ENCODE peak calls at places on chromosomes 12 and 14, in ten cellular contexts. G is GM23248, C is breast epithelium, B is prostate gland, F is A549, W is fibroblast of lung, A is HCT116, J is uterus, I is endodermal cell, X is neuronal stem cell. Y is an unnamed sample.

GRCh38 chr14:58716706-58717105 is 78.9 kb downstream of the DACT1 start:
- DNase-seq in G (no peak), C (no peak), B (no peak), F (no peak), W (no peak), A (no peak), J (no peak), I (no peak), X (no peak), Y (no peak)

GRCh38 chr12:104182144-104182543 is 33.4 kb upstream of the TXNRD1 start:
- DNase-seq in G (peak; percentile 90), C (no peak), B (peak; percentile 51), F (peak; percentile 76), W (peak; percentile 97), A (no peak), J (peak; percentile 83), I (peak; percentile 26), X (no peak), Y (peak; percentile 86)

GRCh38 chr12:101001669-101002068 is 207.1 kb downstream of the ANO4 start:
- DNase-seq in G (no peak), C (no peak), B (no peak), F (no peak), W (no peak), A (no peak), J (no peak), I (no peak), X (no peak), Y (no peak)

GRCh38 chr12:56338643-56339422 is at the start of gene IL23A:
- DNase-seq in G (peak; percentile 33), C (no peak), B (no peak), F (no peak), W (peak; percentile 69), A (no peak), J (no peak), I (peak; percentile 91), X (no peak), Y (no peak)

GRCh38 chr12:42705863-42706262 is 116.3 kb upstream of the PRICKLE1 start:
- DNase-seq in G (peak; percentile 92), C (no peak), B (no peak), F (no peak), W (peak; percentile 99), A (no peak), J (peak; percentile 79), I (no peak), X (peak; percentile 8), Y (peak; percentile 87)

GRCh38 chr12:46919666-46920065 is 93.9 kb upstream of the SLC38A4 start:
- DNase-seq in G (peak; percentile 57), C (no peak), B (no peak), F (no peak), W (peak; percentile 30), A (no peak), J (no peak), I (no peak), X (no peak), Y (no peak)

GRCh38 chr12:33330940-33331339 is 108.7 kb downstream of the SYT10 start:
- DNase-seq in G (no peak), C (no peak), B (no peak), F (no peak), W (no peak), A (no peak), J (no peak), I (no peak), X (no peak), Y (no peak)

GRCh38 chr14:34368971-34369665 is 92.9 kb downstream of the SPTSSA start:
- DNase-seq in G (no peak), C (no peak), B (no peak), F (no peak), W (no peak), A (no peak), J (no peak), I (no peak), X (no peak), Y (no peak)

DNA sequence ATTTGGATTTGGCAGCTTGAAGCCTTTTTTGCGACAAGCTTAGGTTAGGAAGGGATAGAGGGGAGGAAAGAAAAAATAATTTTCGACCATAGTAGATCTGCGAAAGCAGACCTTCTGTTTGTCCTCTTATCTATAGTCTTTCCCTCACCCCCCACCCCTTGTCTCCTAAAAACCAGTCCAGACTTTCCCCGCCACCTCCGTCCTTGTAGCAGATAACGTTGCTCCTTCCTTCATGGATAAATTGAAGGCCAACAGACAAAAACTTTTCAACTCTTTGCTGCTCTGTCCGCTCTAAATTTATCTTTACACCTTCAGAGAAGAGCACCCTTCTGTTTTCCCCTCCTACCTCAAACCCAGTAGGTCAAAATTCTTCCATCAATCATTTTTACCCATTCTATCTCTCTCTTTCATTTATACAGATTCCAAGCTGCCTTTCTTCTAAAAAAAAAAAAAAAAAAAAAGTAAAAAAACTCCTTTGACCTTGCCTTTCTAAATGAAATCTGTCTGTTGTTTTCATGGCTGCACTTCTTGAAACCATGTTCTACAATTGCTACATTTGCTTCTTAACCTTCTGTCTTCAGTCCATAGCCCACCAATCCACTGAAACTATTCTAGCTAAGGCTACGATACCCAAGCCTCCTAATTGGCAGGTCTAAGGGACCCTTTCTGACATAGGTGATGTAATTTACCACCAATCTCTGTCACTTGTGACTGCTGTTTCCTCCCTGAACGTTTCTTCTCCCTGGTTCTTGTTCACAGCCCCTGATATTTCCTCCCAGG is 11.1 kb upstream of the NEMF start:
- DNase-seq in G (peak; percentile 31), C (no peak), B (no peak), F (no peak), W (no peak), A (no peak), J (no peak), I (no peak), X (no peak), Y (peak; percentile 56)
- H3K4me3 ChIP-seq in G (peak overlapping the region; percentile 98), C (peak overlapping the region; percentile 74), B (peak overlapping the region; percentile 70), F (peak overlapping the region; percentile 66), W (peak overlapping the region; percentile 92), A (peak overlapping the region; percentile 54), J (peak overlapping the region; percentile 94), I (peak overlapping the region; percentile 94), X (peak overlapping the region; percentile 89), Y (peak overlapping the region; percentile 67)

DNA sequence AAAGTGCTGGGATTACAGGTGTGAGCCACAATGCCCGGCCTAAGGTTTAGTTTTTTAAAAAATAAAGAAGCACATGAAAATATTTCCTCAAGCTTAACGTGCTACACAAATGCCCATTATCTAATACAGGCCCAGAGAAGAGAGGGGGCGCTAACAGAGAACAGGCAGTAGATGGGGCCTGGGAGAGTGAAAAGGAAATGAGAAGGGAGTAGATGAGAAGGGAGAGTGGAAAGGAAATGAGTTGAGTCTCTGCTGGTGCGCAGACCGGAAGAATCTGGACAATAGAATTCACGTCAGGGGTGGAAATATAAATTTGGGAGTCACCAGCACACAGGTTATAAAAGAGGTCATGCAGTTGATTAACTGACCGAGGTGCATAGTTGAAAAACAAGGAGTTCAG is 10.7 kb downstream of the PXN start:
- DNase-seq in G (no peak), C (no peak), B (no peak), F (no peak), W (no peak), A (no peak), J (no peak), I (peak; percentile 70), X (no peak), Y (no peak)
- H3K27ac ChIP-seq in G (peak overlapping the region; percentile 24), C (peak overlapping the region; percentile 94), B (peak overlapping the region; percentile 39), F (no peak overlapping the region), W (no peak overlapping the region), A (no peak overlapping the region), J (peak overlapping the region; percentile 90), I (no peak overlapping the region), X (no peak overlapping the region), Y (peak overlapping the region; percentile 82)

GRCh38 chr14:24662753-24663152 is 28.8 kb upstream of the GZMB start:
- DNase-seq in G (no peak), C (no peak), B (no peak), F (no peak), W (no peak), A (no peak), J (no peak), I (peak; percentile 52), X (no peak), Y (no peak)

GRCh38 chr14:24664366-24664765 is 30.4 kb upstream of the GZMB start:
- DNase-seq in G (peak; percentile 4), C (no peak), B (no peak), F (no peak), W (no peak), A (no peak), J (no peak), I (no peak), X (no peak), Y (no peak)

GRCh38 chr14:24659916-24660570 is 26.1 kb upstream of the GZMB start:
- DNase-seq in G (no peak), C (no peak), B (no peak), F (no peak), W (no peak), A (no peak), J (no peak), I (no peak), X (no peak), Y (no peak)

GRCh38 chr14:24670594-24670993 is 36.6 kb upstream of the GZMB start:
- DNase-seq in G (no peak), C (no peak), B (no peak), F (no peak), W (no peak), A (no peak), J (no peak), I (no peak), X (no peak), Y (no peak)

DNA sequence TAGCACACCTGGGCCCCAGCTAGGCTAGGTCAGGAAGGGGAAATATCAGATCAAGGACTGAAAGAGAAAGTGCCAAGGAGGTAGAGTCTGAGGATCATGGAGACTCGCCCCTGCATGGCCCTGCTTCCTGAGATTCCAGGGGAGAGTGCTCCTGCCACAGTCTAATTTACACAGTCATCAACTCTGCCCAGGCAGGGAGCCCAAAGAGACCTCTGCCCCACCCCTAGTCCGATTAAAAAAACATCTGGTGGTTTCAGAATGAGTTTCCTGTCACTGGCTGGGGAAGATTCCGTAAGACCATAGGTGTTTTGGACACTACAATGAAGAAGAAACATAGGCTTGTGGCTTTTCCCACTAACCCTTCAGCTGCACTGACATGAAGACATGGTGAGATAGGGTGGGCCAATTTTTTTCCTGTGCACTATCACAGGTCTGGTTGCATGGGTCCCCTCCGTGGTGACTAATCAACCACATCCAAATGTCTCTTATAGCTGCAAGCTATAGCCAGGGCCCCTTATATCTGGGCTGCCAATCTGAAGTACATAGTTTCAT is 31.5 kb upstream of the GZMB start:
- DNase-seq in G (no peak), C (no peak), B (no peak), F (no peak), W (no peak), A (no peak), J (no peak), I (no peak), X (no peak), Y (no peak)
- H3K4me1 ChIP-seq in G (no peaks in the 10 kb centered on the region), C (no peaks in the 10 kb centered on the region), B (no peaks in the 10 kb centered on the region), F (no peaks in the 10 kb centered on the region), W (no peaks in the 10 kb centered on the region), A (no peaks in the 10 kb centered on the region), J (no peaks in the 10 kb centered on the region), I (no peaks in the 10 kb centered on the region), X (no peaks in the 10 kb centered on the region), Y (no peaks in the 10 kb centered on the region)

DNA sequence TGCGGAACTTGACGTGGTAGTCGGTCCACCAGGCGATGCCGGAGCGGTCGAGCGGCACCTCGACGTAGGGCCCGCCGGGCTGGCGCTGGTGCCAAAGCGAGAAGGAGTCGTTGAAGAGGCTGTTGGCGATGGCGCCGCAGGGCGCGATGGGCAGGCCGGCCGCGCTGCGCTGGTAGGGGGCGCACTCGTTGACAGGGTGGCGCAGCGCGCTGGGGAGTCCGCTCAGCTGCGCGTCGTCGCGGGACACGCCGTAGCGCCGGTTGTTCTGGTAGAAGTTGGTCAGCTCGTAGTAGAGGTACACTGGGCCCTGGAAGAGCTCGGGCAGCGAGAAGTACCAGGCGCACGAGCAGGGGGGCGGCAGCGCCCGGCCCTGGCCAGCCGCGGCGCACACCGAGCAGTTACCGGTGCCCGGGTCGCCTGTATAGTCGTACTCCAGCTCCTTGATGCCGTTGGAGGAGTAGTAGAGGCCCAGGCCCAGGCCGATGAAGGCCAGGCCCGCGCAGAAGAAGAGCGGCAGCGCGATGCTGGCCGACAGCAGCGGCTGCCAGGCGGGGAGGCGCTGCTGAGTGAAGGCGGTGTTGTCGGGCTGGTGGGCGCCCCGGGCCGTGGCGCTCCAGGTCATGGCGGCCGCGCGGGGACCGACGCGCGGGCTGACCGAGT is 482 bp downstream of the TMEM30B start:
- DNase-seq in G (peak; percentile 64), C (peak; percentile 72), B (peak; percentile 66), F (peak; percentile 84), W (peak; percentile 59), A (no peak), J (peak; percentile 22), I (peak; percentile 85), X (no peak), Y (peak; percentile 66)
- H3K4me3 ChIP-seq in G (peak overlapping the region; percentile 66), C (peak overlapping the region; percentile 75), B (peak overlapping the region; percentile 75), F (peak overlapping the region; percentile 53), W (peak overlapping the region; percentile 4), A (no peak overlapping the region), J (peak overlapping the region; percentile 19), I (peak overlapping the region; percentile 75), X (no peak overlapping the region), Y (peak overlapping the region; percentile 44)

Y was measured in right atrium auricular region.